ENCODE peak calls at places on chromosome 7, in seven cellular contexts. C is mesendoderm; Z is NCI-H524; U is COLO829; A is activated naive CD4-positive, alpha-beta T cell treated with anti-CD3 and anti-CD28 coated beads for 36 hours; B is posterior vena cava; G is CD8-positive, alpha-beta T cell. W is an unnamed sample.

GRCh38 chr7:155533827-155534690 is 12.3 kb downstream of the CNPY1 start:
- DNase-seq in C (peak), Z (peak), U (no peak), A (peak), B (peak), G (no peak), W (peak)

GRCh38 chr7:74455933-74456332 is 2.2 kb downstream of the GTF2IRD1 start:
- DNase-seq in C (no peak), Z (no peak), U (no peak), A (no peak), B (no peak), G (no peak), W (no peak)

GRCh38 chr7:157386979-157387800 is 50.4 kb downstream of the DNAJB6 start:
- DNase-seq in C (peak), Z (peak), U (peak), A (peak), B (peak), G (peak), W (peak)

GRCh38 chr7:768881-769504 is 41.9 kb upstream of the PRKAR1B start:
- DNase-seq in C (peak), Z (no peak), U (no peak), A (no peak), B (no peak), G (no peak), W (peak)

GRCh38 chr7:46205478-46205877 is 284.4 kb upstream of the IGFBP3 start:
- DNase-seq in C (no peak), Z (no peak), U (no peak), A (no peak), B (no peak), G (no peak), W (no peak)

GRCh38 chr7:75567948-75568595 is 76.0 kb downstream of the SPDYE5 start:
- DNase-seq in C (no peak), Z (no peak), U (no peak), A (no peak), B (no peak), G (no peak), W (no peak)

GRCh38 chr7:152402384-152403250 is 33.2 kb downstream of the KMT2C start:
- DNase-seq in C (no peak), Z (no peak), U (no peak), A (no peak), B (no peak), G (no peak), W (no peak)

GRCh38 chr7:100567045-100567730 is 6.5 kb downstream of the SAP25 start:
- DNase-seq in C (no peak), Z (no peak), U (no peak), A (no peak), B (peak), G (no peak), W (no peak)

GRCh38 chr7:24786941-24787340 is 29.7 kb upstream of the GSDME start:
- DNase-seq in C (peak), Z (no peak), U (peak), A (peak), B (peak), G (no peak), W (peak)

GRCh38 chr7:119175916-119176627 is 951.6 kb downstream of the ANKRD7 start:
- DNase-seq in C (peak), Z (peak), U (peak), A (peak), B (no peak), G (no peak), W (peak)

GRCh38 chr7:50957427-50957826 is 174.7 kb upstream of the GRB10 start:
- DNase-seq in C (peak), Z (no peak), U (no peak), A (no peak), B (no peak), G (no peak), W (no peak)

GRCh38 chr7:87110778-87111177 is 41.5 kb upstream of the DMTF1 start:
- DNase-seq in C (no peak), Z (no peak), U (peak), A (no peak), B (no peak), G (no peak), W (no peak)

GRCh38 chr7:7416031-7416968 is 119.4 kb downstream of the COL28A1 start:
- DNase-seq in C (peak), Z (no peak), U (no peak), A (peak), B (no peak), G (no peak), W (no peak)

GRCh38 chr7:20343954-20344353 is 13.3 kb downstream of the ITGB8 start:
- DNase-seq in C (no peak), Z (no peak), U (no peak), A (no peak), B (no peak), G (no peak), W (no peak)

GRCh38 chr7:25124485-25125136 is 449 bp downstream of the CYCS start:
- DNase-seq in C (peak), Z (no peak), U (no peak), A (peak), B (no peak), G (no peak), W (peak)

GRCh38 chr7:74454059-74454947 is 597 bp downstream of the GTF2IRD1 start:
- DNase-seq in C (no peak), Z (no peak), U (no peak), A (peak), B (no peak), G (no peak), W (peak)

GRCh38 chr7:4225352-4225751 is 456.7 kb upstream of the FOXK1 start:
- DNase-seq in C (no peak), Z (no peak), U (no peak), A (no peak), B (no peak), G (no peak), W (no peak)

GRCh38 chr7:36287371-36288241 is 102.1 kb upstream of the ANLN start:
- DNase-seq in C (no peak), Z (peak), U (no peak), A (peak), B (no peak), G (no peak), W (peak)

GRCh38 chr7:84904561-84904960 is 282.3 kb downstream of the SEMA3D start:
- DNase-seq in C (no peak), Z (no peak), U (no peak), A (no peak), B (no peak), G (no peak), W (no peak)